ENCODE peak calls at places on chromosomes 6 and 20, in six cellular contexts. K is GM12891, Y is uterus, M is NB4, F is ovary, Q is heart left ventricle. A is an unnamed sample.

GRCh38 chr6:130033999-130034814 is 15.8 kb downstream of the L3MBTL3 start:
- DNase-seq in K (no peak), Y (peak), M (no peak), F (peak), Q (no peak), A (peak)

GRCh38 chr20:31718952-31719643 is 3.6 kb downstream of the BCL2L1 start:
- DNase-seq in K (no peak), Y (no peak), M (no peak), F (no peak), Q (no peak), A (no peak)

GRCh38 chr6:128438311-128438916 is 82.0 kb downstream of the PTPRK start:
- DNase-seq in K (no peak), Y (peak), M (no peak), F (no peak), Q (peak), A (no peak)

GRCh38 chr6:140663772-140664171 is 1289.3 kb upstream of the CITED2 start:
- DNase-seq in K (no peak), Y (no peak), M (no peak), F (no peak), Q (no peak), A (no peak)

GRCh38 chr6:109139109-109139508 is 43.8 kb downstream of the CEP57L1 start:
- DNase-seq in K (no peak), Y (no peak), M (no peak), F (no peak), Q (no peak), A (no peak)

GRCh38 chr6:85385636-85386315 is 64.1 kb upstream of the NT5E start:
- DNase-seq in K (no peak), Y (no peak), M (no peak), F (no peak), Q (no peak), A (no peak)

GRCh38 chr20:23049201-23049932 is at the start of gene THBD:
- DNase-seq in K (no peak), Y (peak), M (peak), F (peak), Q (peak), A (peak)

GRCh38 chr20:15220009-15220656 is 882.7 kb upstream of the FLRT3 start:
- DNase-seq in K (no peak), Y (no peak), M (no peak), F (no peak), Q (no peak), A (no peak)

GRCh38 chr20:11881453-11881852 is 36.2 kb upstream of the BTBD3 start:
- DNase-seq in K (no peak), Y (no peak), M (no peak), F (no peak), Q (no peak), A (no peak)

GRCh38 chr6:67210450-67210849 is 1424.6 kb upstream of the ADGRB3 start:
- DNase-seq in K (no peak), Y (no peak), M (no peak), F (no peak), Q (no peak), A (no peak)

GRCh38 chr6:107811591-107812218 is 12.4 kb downstream of the SCML4 start:
- DNase-seq in K (no peak), Y (no peak), M (no peak), F (no peak), Q (no peak), A (no peak)

GRCh38 chr20:53866787-53867740 is 203.3 kb downstream of the BCAS1 start:
- DNase-seq in K (no peak), Y (no peak), M (no peak), F (no peak), Q (no peak), A (no peak)

GRCh38 chr6:25583906-25584305 is 68.1 kb upstream of the SCGN start:
- DNase-seq in K (no peak), Y (no peak), M (no peak), F (no peak), Q (no peak), A (no peak)

GRCh38 chr20:58143531-58143930 is 84.9 kb downstream of the ANKRD60 start:
- DNase-seq in K (no peak), Y (no peak), M (no peak), F (no peak), Q (no peak), A (no peak)

GRCh38 chr6:116974526-116974925 is 97.5 kb downstream of the RFX6 start:
- DNase-seq in K (no peak), Y (no peak), M (no peak), F (no peak), Q (no peak), A (no peak)

GRCh38 chr6:14758421-14759043 is 487.3 kb upstream of the JARID2 start:
- DNase-seq in K (no peak), Y (no peak), M (peak), F (no peak), Q (no peak), A (no peak)

GRCh38 chr20:56358070-56358469 is 704 bp upstream of the FAM210B start:
- DNase-seq in K (no peak), Y (no peak), M (no peak), F (no peak), Q (no peak), A (no peak)

GRCh38 chr6:52176550-52176949 is 9.6 kb upstream of the IL17A start:
- DNase-seq in K (no peak), Y (no peak), M (no peak), F (no peak), Q (no peak), A (no peak)

GRCh38 chr6:125640441-125641150 is 108.8 kb upstream of the HEY2 start:
- DNase-seq in K (no peak), Y (no peak), M (no peak), F (no peak), Q (no peak), A (no peak)

GRCh38 chr6:123415844-123416468 is 220.8 kb downstream of the TRDN start:
- DNase-seq in K (peak), Y (peak), M (peak), F (peak), Q (peak), A (peak)

GRCh38 chr20:17666491-17666890 is 15.6 kb downstream of the RRBP1 start:
- DNase-seq in K (no peak), Y (no peak), M (no peak), F (no peak), Q (no peak), A (no peak)

GRCh38 chr20:3222635-3223600 is 13.6 kb downstream of the ITPA start:
- DNase-seq in K (peak), Y (no peak), M (no peak), F (no peak), Q (peak), A (no peak)

GRCh38 chr20:58705525-58705924 is 12.9 kb downstream of the NPEPL1 start:
- DNase-seq in K (no peak), Y (peak), M (no peak), F (no peak), Q (no peak), A (no peak)

GRCh38 chr20:57663241-57663640 is 43.0 kb upstream of the ZBP1 start:
- DNase-seq in K (peak), Y (peak), M (no peak), F (no peak), Q (peak), A (no peak)

GRCh38 chr6:7542065-7542877 is 800 bp downstream of the DSP start:
- DNase-seq in K (peak), Y (no peak), M (peak), F (no peak), Q (peak), A (no peak)

GRCh38 chr6:124478906-124479305 is 483.3 kb upstream of the RNF217 start:
- DNase-seq in K (no peak), Y (no peak), M (no peak), F (no peak), Q (no peak), A (no peak)

GRCh38 chr20:38049800-38050199 is 16.3 kb downstream of the RPRD1B start:
- DNase-seq in K (no peak), Y (no peak), M (no peak), F (no peak), Q (no peak), A (no peak)

GRCh38 chr20:45341939-45342862 is 6.0 kb downstream of the SDC4 start:
- DNase-seq in K (no peak), Y (peak), M (no peak), F (peak), Q (peak), A (peak)

GRCh38 chr6:117352466-117353081 is 73.2 kb downstream of the ROS1 start:
- DNase-seq in K (no peak), Y (no peak), M (peak), F (no peak), Q (no peak), A (no peak)

GRCh38 chr6:103122766-103123601 is 1729.5 kb downstream of the GRIK2 start:
- DNase-seq in K (peak), Y (no peak), M (peak), F (no peak), Q (no peak), A (peak)

GRCh38 chr20:33840759-33841438 is 29.8 kb downstream of the CHMP4B start:
- DNase-seq in K (no peak), Y (no peak), M (no peak), F (no peak), Q (no peak), A (no peak)

GRCh38 chr6:55778704-55779103 is 96.7 kb downstream of the BMP5 start:
- DNase-seq in K (no peak), Y (no peak), M (no peak), F (no peak), Q (no peak), A (no peak)

GRCh38 chr20:354298-354977 is 7.5 kb downstream of the NRSN2 start:
- DNase-seq in K (peak), Y (peak), M (peak), F (peak), Q (peak), A (peak)

GRCh38 chr6:149636116-149636515 is 12.4 kb downstream of the KATNA1 start:
- DNase-seq in K (no peak), Y (no peak), M (no peak), F (no peak), Q (no peak), A (no peak)

GRCh38 chr6:138410972-138411667 is 7.1 kb downstream of the HEBP2 start:
- DNase-seq in K (no peak), Y (no peak), M (peak), F (no peak), Q (no peak), A (no peak)

GRCh38 chr6:107561325-107561724 is 71.4 kb downstream of the SOBP start:
- DNase-seq in K (no peak), Y (peak), M (no peak), F (peak), Q (peak), A (no peak)

GRCh38 chr20:10855031-10855430 is 181.2 kb upstream of the JAG1 start:
- DNase-seq in K (no peak), Y (no peak), M (no peak), F (no peak), Q (no peak), A (no peak)

GRCh38 chr6:170292111-170292777 is 1.4 kb upstream of the DLL1 start:
- DNase-seq in K (no peak), Y (no peak), M (no peak), F (no peak), Q (no peak), A (no peak)

GRCh38 chr6:170290306-170291128 is at the start of gene DLL1:
- DNase-seq in K (no peak), Y (peak), M (peak), F (no peak), Q (peak), A (peak)

GRCh38 chr6:170289971-170290305 is 940 bp downstream of the DLL1 start:
- DNase-seq in K (no peak), Y (no peak), M (no peak), F (no peak), Q (no peak), A (no peak)

GRCh38 chr6:170292778-170293164 is 1.9 kb upstream of the DLL1 start:
- DNase-seq in K (no peak), Y (no peak), M (peak), F (no peak), Q (no peak), A (no peak)

GRCh38 chr6:170291271-170292110 is 613 bp upstream of the DLL1 start:
- DNase-seq in K (no peak), Y (peak), M (peak), F (no peak), Q (peak), A (no peak)
- TF ChIP-seq POLR2A in K (no peak), Y (peak), M (peak), F (no peak), Q (no peak), A (no peak)

GRCh38 chr6:79546186-79546585 is 9.0 kb upstream of the LCA5 start:
- DNase-seq in K (no peak), Y (peak), M (no peak), F (no peak), Q (no peak), A (no peak)

GRCh38 chr6:79543411-79543810 is 6.2 kb upstream of the LCA5 start:
- DNase-seq in K (no peak), Y (no peak), M (no peak), F (no peak), Q (no peak), A (no peak)

GRCh38 chr6:79543886-79544285 is 6.7 kb upstream of the LCA5 start:
- DNase-seq in K (no peak), Y (no peak), M (no peak), F (no peak), Q (no peak), A (no peak)

GRCh38 chr6:79544299-79544927 is 7.2 kb upstream of the LCA5 start:
- DNase-seq in K (no peak), Y (no peak), M (no peak), F (no peak), Q (no peak), A (no peak)

GRCh38 chr6:79544939-79545450 is 7.8 kb upstream of the LCA5 start:
- DNase-seq in K (peak), Y (peak), M (peak), F (peak), Q (peak), A (peak)
- TF ChIP-seq POLR2A in K (no peak), Y (peak), M (no peak), F (no peak), Q (no peak), A (no peak)

GRCh38 chr6:28953039-28953872 is 29.5 kb upstream of the TRIM27 start:
- DNase-seq in K (no peak), Y (no peak), M (peak), F (no peak), Q (no peak), A (peak)
- TF ChIP-seq POLR2A in K (no peak), Y (no peak), M (no peak), F (no peak), Q (no peak), A (no peak)

GRCh38 chr6:152055517-152055916 is 248.0 kb downstream of the ESR1 start:
- DNase-seq in K (no peak), Y (no peak), M (no peak), F (no peak), Q (no peak), A (no peak)

GRCh38 chr6:152053332-152053731 is 245.8 kb downstream of the ESR1 start:
- DNase-seq in K (no peak), Y (no peak), M (no peak), F (no peak), Q (no peak), A (no peak)

GRCh38 chr6:152052061-152052460 is 244.6 kb downstream of the ESR1 start:
- DNase-seq in K (no peak), Y (no peak), M (no peak), F (no peak), Q (no peak), A (no peak)

GRCh38 chr6:152057832-152058498 is 250.5 kb downstream of the ESR1 start:
- DNase-seq in K (no peak), Y (no peak), M (no peak), F (no peak), Q (no peak), A (no peak)

DNA sequence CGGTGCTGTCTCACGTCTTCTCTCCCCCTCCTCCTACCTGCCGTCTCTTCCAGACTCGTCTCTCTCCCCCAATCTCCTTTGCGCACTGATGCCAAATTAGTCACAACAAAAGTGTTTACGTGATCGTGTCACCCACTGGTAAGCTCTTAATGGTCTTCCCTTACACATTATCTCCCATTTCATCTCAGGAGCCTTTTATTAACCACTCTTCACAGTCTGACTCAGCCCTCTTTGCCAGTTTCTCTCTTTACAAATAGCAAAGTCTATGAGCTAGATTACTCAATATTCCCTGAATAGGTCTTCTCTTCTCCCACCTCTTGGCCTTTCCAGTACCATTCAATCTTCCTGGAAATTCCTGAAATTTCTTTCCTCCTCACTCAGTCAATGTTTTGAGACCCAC is 247.0 kb downstream of the ESR1 start:
- DNase-seq in K (no peak), Y (no peak), M (no peak), F (no peak), Q (no peak), A (no peak)
- TF ChIP-seq POLR2A in K (no peak), Y (no peak), M (no peak), F (no peak), Q (no peak), A (no peak)

GRCh38 chr6:132512638-132513632 is at the start of gene STX7:
- DNase-seq in K (peak), Y (peak), M (peak), F (peak), Q (peak), A (peak)
- TF ChIP-seq POLR2A in K (peak), Y (peak), M (peak), F (peak), Q (no peak), A (peak)

GRCh38 chr6:31465185-31465536 is 32.8 kb upstream of the MICB start:
- DNase-seq in K (no peak), Y (no peak), M (no peak), F (no peak), Q (no peak), A (no peak)
- TF ChIP-seq POLR2A in K (peak), Y (no peak), M (no peak), F (no peak), Q (no peak), A (no peak)

DNA sequence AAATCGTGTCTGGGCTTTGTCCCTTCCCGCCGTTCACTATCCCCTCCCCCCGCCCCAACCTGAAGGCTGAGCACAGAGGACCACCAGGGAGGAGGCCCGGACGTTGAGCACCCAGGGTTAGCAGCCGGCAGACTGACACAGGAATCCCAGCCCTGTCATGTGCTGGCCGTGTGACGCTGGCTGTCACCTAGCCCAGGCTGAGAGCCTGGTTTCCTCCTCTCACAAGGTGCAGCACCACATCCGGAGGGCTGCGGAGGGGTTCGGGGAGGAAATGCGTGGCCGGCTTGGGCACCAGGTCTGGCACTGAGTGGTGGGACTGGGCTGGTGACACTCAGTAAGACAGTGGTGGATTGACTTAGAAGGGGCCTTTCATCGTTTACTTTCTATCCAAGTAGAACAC is 4.6 kb upstream of the LSM14B start:
- DNase-seq in K (no peak), Y (no peak), M (no peak), F (no peak), Q (peak), A (no peak)
- TF ChIP-seq POLR2A in K (no peak), Y (no peak), M (no peak), F (no peak), Q (no peak), A (no peak)

DNA sequence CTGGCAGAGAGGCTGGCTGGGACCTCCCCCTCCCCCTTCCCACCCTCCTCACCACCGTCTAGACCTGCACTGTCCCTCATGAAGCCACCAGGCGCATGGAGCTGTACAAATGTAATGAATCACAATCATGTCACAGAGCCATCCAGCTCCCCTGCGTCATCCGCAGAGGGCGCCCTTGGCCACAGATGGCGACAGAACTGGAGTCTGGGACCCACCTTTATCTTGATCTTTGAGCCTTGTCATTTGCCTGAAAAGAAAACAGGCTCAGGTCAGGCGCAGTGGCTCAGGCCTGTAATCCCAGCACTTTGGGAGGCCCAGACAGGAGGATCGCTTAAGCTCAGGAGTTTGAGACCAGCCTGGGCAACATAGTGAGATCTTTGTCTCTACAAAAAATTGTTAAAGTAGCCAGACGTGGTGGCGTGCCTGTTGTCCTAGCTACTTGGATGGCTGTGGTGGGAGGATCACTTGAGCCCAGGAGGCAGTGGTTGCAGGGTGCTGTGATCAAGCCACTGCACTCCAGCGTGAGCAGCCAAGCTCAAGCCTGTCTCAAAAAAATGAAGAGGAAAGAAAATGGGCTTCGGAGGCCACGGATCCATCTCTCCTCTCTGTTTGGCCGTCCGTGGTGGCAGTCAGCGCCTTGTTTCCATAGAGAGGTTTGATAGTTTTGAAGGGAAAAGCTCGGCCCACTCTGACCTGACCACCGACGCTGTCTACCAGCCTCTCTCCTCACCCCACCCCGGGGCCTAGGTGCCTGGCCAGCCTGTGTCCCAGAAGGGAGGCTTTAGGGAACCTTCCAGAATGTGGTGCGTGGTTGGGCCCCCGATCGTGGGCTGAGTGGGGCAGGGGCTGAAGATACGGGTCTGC is 6.2 kb downstream of the COL9A3 start:
- DNase-seq in K (peak), Y (no peak), M (peak), F (no peak), Q (no peak), A (peak)
- TF ChIP-seq POLR2A in K (no peak), Y (no peak), M (no peak), F (no peak), Q (no peak), A (no peak)

GRCh38 chr6:33272358-33273128 is 668 bp downstream of the RPS18 start:
- DNase-seq in K (no peak), Y (no peak), M (no peak), F (no peak), Q (no peak), A (no peak)

GRCh38 chr6:33276581-33276863 is 401 bp upstream of the B3GALT4 start:
- DNase-seq in K (no peak), Y (no peak), M (no peak), F (no peak), Q (no peak), A (no peak)

GRCh38 chr6:33273129-33273923 is 1.5 kb downstream of the RPS18 start:
- DNase-seq in K (no peak), Y (no peak), M (no peak), F (no peak), Q (no peak), A (no peak)

GRCh38 chr6:33271608-33272357 is at the start of the genes RPS18 and VPS52:
- DNase-seq in K (peak), Y (peak), M (peak), F (peak), Q (peak), A (peak)

GRCh38 chr6:33273924-33274902 is 2.3 kb downstream of the RPS18 start:
- DNase-seq in K (no peak), Y (no peak), M (no peak), F (no peak), Q (no peak), A (no peak)
- TF ChIP-seq POLR2A in K (no peak), Y (no peak), M (no peak), F (no peak), Q (no peak), A (peak)